ENCODE peak calls at places on chromosomes 3 and 15, in eight cellular contexts. C is heart left ventricle, Q is thoracic aorta, G is stomach, N is left ventricle myocardium inferior, K is psoas muscle, S is GM06990, A is endodermal cell. U is an unnamed sample.

GRCh38 chr3:127365383-127365782 is 77.5 kb upstream of the PRR20G start:
- DNase-seq in C (no peak), Q (no peak), G (no peak), N (no peak), K (no peak), S (no peak), A (no peak), U (no peak)

GRCh38 chr15:63238796-63239195 is 38.6 kb upstream of the APH1B start:
- DNase-seq in C (no peak), Q (no peak), G (no peak), N (no peak), K (no peak), S (peak; percentile 48), A (no peak), U (no peak)

GRCh38 chr3:72380193-72380592 is 468.1 kb downstream of the SHQ1 start:
- DNase-seq in C (no peak), Q (no peak), G (no peak), N (no peak), K (no peak), S (no peak), A (no peak), U (no peak)

GRCh38 chr15:91634163-91634562 is 219.3 kb upstream of the SLCO3A1 start:
- DNase-seq in C (no peak), Q (no peak), G (no peak), N (no peak), K (no peak), S (no peak), A (no peak), U (no peak)

GRCh38 chr15:35182841-35183479 is 97.9 kb upstream of the NANOGP8 start:
- DNase-seq in C (no peak), Q (no peak), G (no peak), N (no peak), K (no peak), S (peak; percentile 9), A (peak; percentile 87), U (peak; percentile 38)

GRCh38 chr3:171333784-171334464 is 126.3 kb downstream of the TNIK start:
- DNase-seq in C (no peak), Q (no peak), G (no peak), N (no peak), K (no peak), S (no peak), A (no peak), U (no peak)

GRCh38 chr3:151835751-151836550 is 22.0 kb downstream of the AADAC start:
- DNase-seq in C (no peak), Q (no peak), G (no peak), N (no peak), K (no peak), S (no peak), A (peak; percentile 53), U (no peak)

GRCh38 chr3:111595239-111595638 is at the start of gene ZBED2:
- DNase-seq in C (no peak), Q (no peak), G (no peak), N (no peak), K (no peak), S (no peak), A (no peak), U (no peak)

GRCh38 chr3:185823280-185824044 is 1.4 kb downstream of the IGF2BP2 start:
- DNase-seq in C (peak; percentile 76), Q (no peak), G (peak; percentile 59), N (peak; percentile 40), K (peak; percentile 57), S (no peak), A (peak; percentile 79), U (peak; percentile 51)
- TF ChIP-seq CTCF in C (no peak), Q (no peak), G (no peak), N (no peak), K (no peak), S (no peak), A (peak; percentile 44), U (peak; percentile 5)

GRCh38 chr3:130941793-130942192 is 47.9 kb downstream of the ATP2C1 start:
- DNase-seq in C (no peak), Q (no peak), G (no peak), N (no peak), K (no peak), S (no peak), A (no peak), U (no peak)
- H3K36me3 ChIP-seq in C (peaks cover 40% of the 10 kb centered on the region), Q (peaks cover 7% of the 10 kb centered on the region), G (peaks cover 63% of the 10 kb centered on the region), N (peaks cover 54% of the 10 kb centered on the region), K (peaks cover 71% of the 10 kb centered on the region), S (peaks cover 5% of the 10 kb centered on the region), A (peaks cover 49% of the 10 kb centered on the region), U (peaks cover 47% of the 10 kb centered on the region)

DNA sequence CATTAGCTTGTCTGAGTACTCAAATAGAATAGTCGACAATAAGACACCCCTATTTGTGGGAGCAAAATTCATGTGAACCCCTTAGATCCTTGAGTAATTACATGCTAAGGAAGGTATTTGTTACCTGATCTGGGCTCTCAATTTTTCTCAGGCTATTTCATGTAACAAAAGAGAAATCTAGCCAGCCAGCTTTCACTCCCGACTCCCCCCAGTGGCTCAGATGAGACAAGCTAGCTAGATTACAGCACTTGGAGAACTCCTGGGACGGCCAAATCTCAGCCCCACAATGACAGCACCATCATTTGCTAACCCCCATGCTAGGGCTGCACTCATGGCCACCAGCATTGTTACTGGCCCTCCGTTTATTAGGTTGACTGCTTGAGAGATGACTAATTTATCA is 41.3 kb downstream of the GLDN start:
- DNase-seq in C (no peak), Q (no peak), G (no peak), N (no peak), K (no peak), S (no peak), A (peak; percentile 86), U (peak; percentile 70)
- TF ChIP-seq CTCF in C (no peak), Q (peak; percentile 23), G (no peak), N (peak; percentile 54), K (peak; percentile 22), S (peak; percentile 76), A (peak; percentile 75), U (peak; percentile 67)

DNA sequence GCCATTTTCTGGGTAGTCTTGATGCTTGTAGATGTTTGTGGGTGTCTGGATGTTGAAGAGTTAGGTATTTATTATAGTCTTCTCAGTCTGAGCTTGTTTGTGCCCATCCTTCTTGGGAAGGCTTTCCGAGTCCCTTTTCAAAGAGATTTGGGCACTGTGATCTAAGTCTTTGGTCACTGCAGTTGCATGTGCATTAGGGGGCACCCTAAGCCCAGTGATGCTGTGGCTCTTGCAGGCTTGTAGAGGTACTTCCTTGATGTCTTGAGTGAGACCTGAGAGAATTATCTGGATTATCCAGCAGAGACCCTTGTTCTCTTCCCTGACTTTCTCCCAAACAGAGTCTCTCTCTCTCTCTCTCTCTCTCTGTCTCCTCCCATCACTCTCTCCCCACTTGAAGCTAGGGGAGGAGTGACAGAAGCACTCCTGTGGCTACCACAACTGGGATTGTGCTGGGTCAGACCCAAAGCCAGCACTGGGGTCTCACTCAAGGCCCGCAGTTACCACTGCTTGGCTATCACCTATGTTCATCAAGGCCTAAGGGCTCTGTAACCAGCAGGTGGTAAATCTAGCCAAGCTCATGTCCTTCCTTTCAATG is 68.5 kb downstream of the TMCO5A start:
- DNase-seq in C (peak; percentile 65), Q (no peak), G (peak; percentile 64), N (peak; percentile 44), K (peak; percentile 60), S (peak; percentile 20), A (peak; percentile 89), U (peak; percentile 62)
- H3K36me3 ChIP-seq in C (no peaks in the 10 kb centered on the region), Q (no peaks in the 10 kb centered on the region), G (no peaks in the 10 kb centered on the region), N (no peaks in the 10 kb centered on the region), K (no peaks in the 10 kb centered on the region), S (no peaks in the 10 kb centered on the region), A (no peaks in the 10 kb centered on the region), U (no peaks in the 10 kb centered on the region)

GRCh38 chr3:120418446-120418845 is 32.3 kb downstream of the FSTL1 start:
- DNase-seq in C (no peak), Q (no peak), G (no peak), N (no peak), K (no peak), S (no peak), A (no peak), U (no peak)

GRCh38 chr3:120417272-120417911 is 33.4 kb downstream of the FSTL1 start:
- DNase-seq in C (peak; percentile 88), Q (peak; percentile 71), G (peak; percentile 93), N (peak; percentile 89), K (peak; percentile 92), S (peak; percentile 47), A (peak; percentile 98), U (peak; percentile 95)

GRCh38 chr3:120419797-120420196 is 31.0 kb downstream of the FSTL1 start:
- DNase-seq in C (no peak), Q (no peak), G (no peak), N (peak; percentile 57), K (no peak), S (no peak), A (no peak), U (no peak)

GRCh38 chr3:120420360-120420759 is 30.4 kb downstream of the FSTL1 start:
- DNase-seq in C (no peak), Q (no peak), G (no peak), N (no peak), K (no peak), S (no peak), A (no peak), U (no peak)

GRCh38 chr3:120418866-120419490 is 31.8 kb downstream of the FSTL1 start:
- DNase-seq in C (no peak), Q (no peak), G (peak; percentile 51), N (peak; percentile 52), K (no peak), S (peak; percentile 18), A (peak; percentile 84), U (peak; percentile 81)
- TF ChIP-seq CTCF in C (peak; percentile 66), Q (no peak), G (no peak), N (peak; percentile 59), K (peak; percentile 31), S (peak; percentile 76), A (peak; percentile 73), U (peak; percentile 95)

GRCh38 chr3:55473788-55474187 is 13.3 kb downstream of the WNT5A start:
- DNase-seq in C (no peak), Q (no peak), G (no peak), N (no peak), K (no peak), S (no peak), A (no peak), U (no peak)

GRCh38 chr3:55471084-55471483 is 16.0 kb downstream of the WNT5A start:
- DNase-seq in C (no peak), Q (no peak), G (no peak), N (no peak), K (no peak), S (no peak), A (no peak), U (no peak)

GRCh38 chr3:55471522-55472280 is 15.4 kb downstream of the WNT5A start:
- DNase-seq in C (no peak), Q (no peak), G (no peak), N (peak; percentile 66), K (no peak), S (no peak), A (no peak), U (no peak)

GRCh38 chr3:55476515-55476914 is 10.6 kb downstream of the WNT5A start:
- DNase-seq in C (no peak), Q (no peak), G (no peak), N (no peak), K (no peak), S (no peak), A (no peak), U (no peak)

DNA sequence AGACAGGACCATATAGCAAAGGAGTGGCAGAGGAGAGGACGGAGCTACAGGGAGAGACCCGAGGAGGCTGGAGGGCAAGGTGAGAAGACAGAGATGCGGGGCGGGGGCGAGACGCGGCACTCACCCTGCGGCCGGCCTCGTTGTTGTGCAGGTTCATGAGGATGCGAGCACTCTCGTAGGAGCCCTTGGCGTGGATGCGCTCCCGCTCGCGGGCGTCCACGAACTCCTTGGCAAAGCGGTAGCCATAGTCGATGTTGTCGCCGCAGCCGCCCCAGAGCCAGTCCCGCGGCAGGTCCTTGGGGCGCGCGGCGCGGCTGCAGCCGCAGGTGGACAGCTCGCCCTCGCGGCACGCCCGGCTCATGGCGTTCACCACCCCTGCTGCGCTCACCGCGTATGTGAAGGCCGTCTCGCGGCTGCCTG is 12.9 kb downstream of the WNT5A start:
- DNase-seq in C (no peak), Q (no peak), G (no peak), N (no peak), K (no peak), S (peak; percentile 3), A (peak; percentile 75), U (no peak)
- H3K36me3 ChIP-seq in C (no peaks in the 10 kb centered on the region), Q (no peaks in the 10 kb centered on the region), G (no peaks in the 10 kb centered on the region), N (no peaks in the 10 kb centered on the region), K (peaks cover 10% of the 10 kb centered on the region), S (no peaks in the 10 kb centered on the region), A (no peaks in the 10 kb centered on the region), U (no peaks in the 10 kb centered on the region)